ENCODE peak calls at places on chromosomes 3 and 15, in six cellular contexts. B is PC-9, D is left ventricle myocardium inferior, W is heart right ventricle, J is retinal pigment epithelial cell, P is AG09309. E is an unnamed sample.

GRCh38 chr3:147361671-147362420 is 44.5 kb downstream of the ZIC4 start:
- DNase-seq in B (no peak), D (no peak), W (no peak), J (no peak), P (no peak), E (no peak)

GRCh38 chr15:57489122-57489521 is 102.6 kb upstream of the MYZAP start:
- DNase-seq in B (no peak), D (no peak), W (no peak), J (no peak), P (no peak), E (no peak)

GRCh38 chr3:187889601-187890404 is 144.5 kb upstream of the BCL6 start:
- DNase-seq in B (no peak), D (no peak), W (no peak), J (no peak), P (no peak), E (no peak)

GRCh38 chr3:125107861-125108567 is 52.2 kb upstream of the HEG1 start:
- DNase-seq in B (peak; percentile 60), D (no peak), W (no peak), J (peak; percentile 88), P (peak; percentile 76), E (peak; percentile 63)

GRCh38 chr3:51269466-51269865 is 115.6 kb upstream of the MANF start:
- DNase-seq in B (no peak), D (no peak), W (no peak), J (no peak), P (peak; percentile 1), E (no peak)

GRCh38 chr3:107285197-107285596 is 92.0 kb upstream of the CCDC54 start:
- DNase-seq in B (no peak), D (no peak), W (no peak), J (no peak), P (no peak), E (no peak)

GRCh38 chr3:139306078-139306477 is 37.7 kb upstream of the MRPS22 start:
- DNase-seq in B (no peak), D (no peak), W (no peak), J (no peak), P (no peak), E (no peak)

GRCh38 chr3:183400352-183400751 is 28.1 kb downstream of the MCF2L2 start:
- DNase-seq in B (no peak), D (no peak), W (no peak), J (peak; percentile 77), P (no peak), E (no peak)

GRCh38 chr3:72593881-72594397 is 254.3 kb downstream of the SHQ1 start:
- DNase-seq in B (no peak), D (no peak), W (no peak), J (no peak), P (no peak), E (peak; percentile 4)

GRCh38 chr3:181292984-181293383 is 303.4 kb upstream of the DNAJC19 start:
- DNase-seq in B (no peak), D (no peak), W (no peak), J (peak; percentile 32), P (no peak), E (no peak)

GRCh38 chr3:44114142-44114541 is 127.5 kb upstream of the TOPAZ1 start:
- DNase-seq in B (no peak), D (peak; percentile 31), W (peak; percentile 17), J (no peak), P (no peak), E (no peak)

GRCh38 chr3:183192650-183193300 is 30.2 kb upstream of the LAMP3 start:
- DNase-seq in B (peak; percentile 57), D (no peak), W (no peak), J (no peak), P (no peak), E (no peak)

GRCh38 chr15:75620043-75620775 is 5.3 kb downstream of the SNUPN start:
- DNase-seq in B (no peak), D (peak; percentile 29), W (peak; percentile 50), J (no peak), P (no peak), E (no peak)

GRCh38 chr3:115537669-115538068 is 85.6 kb upstream of the GAP43 start:
- DNase-seq in B (no peak), D (no peak), W (no peak), J (no peak), P (no peak), E (no peak)

GRCh38 chr15:66848666-66849392 is 146.8 kb downstream of the SMAD6 start:
- DNase-seq in B (no peak), D (no peak), W (no peak), J (no peak), P (no peak), E (no peak)

GRCh38 chr15:69093127-69093526 is 67.3 kb upstream of the GLCE start:
- DNase-seq in B (peak; percentile 89), D (peak; percentile 29), W (peak; percentile 34), J (no peak), P (no peak), E (no peak)

GRCh38 chr3:190558796-190559195 is 44.9 kb downstream of the IL1RAP start:
- DNase-seq in B (no peak), D (no peak), W (no peak), J (no peak), P (no peak), E (no peak)
- H3K4me3 ChIP-seq in B (no peak overlapping the region), D (no peak overlapping the region), W (no peak overlapping the region), J (no peak overlapping the region), P (no peak overlapping the region), E (no peak overlapping the region)

GRCh38 chr3:175070946-175071345 is 211.8 kb downstream of the NAALADL2 start:
- DNase-seq in B (peak; percentile 84), D (no peak), W (no peak), J (no peak), P (no peak), E (no peak)

GRCh38 chr3:175059788-175060187 is 200.7 kb downstream of the NAALADL2 start:
- DNase-seq in B (no peak), D (no peak), W (no peak), J (no peak), P (no peak), E (no peak)

GRCh38 chr3:175066617-175067415 is 207.7 kb downstream of the NAALADL2 start:
- DNase-seq in B (no peak), D (no peak), W (no peak), J (no peak), P (no peak), E (no peak)

GRCh38 chr3:175068587-175068986 is 209.5 kb downstream of the NAALADL2 start:
- DNase-seq in B (no peak), D (no peak), W (no peak), J (no peak), P (no peak), E (no peak)

GRCh38 chr3:175065492-175065891 is 206.4 kb downstream of the NAALADL2 start:
- DNase-seq in B (no peak), D (no peak), W (no peak), J (no peak), P (no peak), E (no peak)
- TF ChIP-seq CTCF in B (no peak), D (no peak), W (no peak), J (no peak), P (no peak), E (no peak)

GRCh38 chr3:170982733-170983132 is 43.8 kb downstream of the SLC2A2 start:
- DNase-seq in B (no peak), D (no peak), W (no peak), J (no peak), P (no peak), E (no peak)
- H3K4me3 ChIP-seq in B (no peak overlapping the region), D (no peak overlapping the region), W (no peak overlapping the region), J (no peak overlapping the region), P (no peak overlapping the region), E (no peak overlapping the region)

GRCh38 chr15:45132844-45133560 is 3.2 kb downstream of the DUOX1 start:
- DNase-seq in B (no peak), D (no peak), W (no peak), J (no peak), P (no peak), E (no peak)

GRCh38 chr15:45133561-45133920 is 3.7 kb downstream of the DUOX1 start:
- DNase-seq in B (no peak), D (no peak), W (no peak), J (no peak), P (no peak), E (no peak)

GRCh38 chr15:45136378-45136764 is 6.6 kb downstream of the DUOX1 start:
- DNase-seq in B (no peak), D (no peak), W (no peak), J (no peak), P (no peak), E (no peak)

GRCh38 chr15:45134046-45134445 is 4.3 kb downstream of the DUOX1 start:
- DNase-seq in B (no peak), D (no peak), W (no peak), J (no peak), P (no peak), E (no peak)

DNA sequence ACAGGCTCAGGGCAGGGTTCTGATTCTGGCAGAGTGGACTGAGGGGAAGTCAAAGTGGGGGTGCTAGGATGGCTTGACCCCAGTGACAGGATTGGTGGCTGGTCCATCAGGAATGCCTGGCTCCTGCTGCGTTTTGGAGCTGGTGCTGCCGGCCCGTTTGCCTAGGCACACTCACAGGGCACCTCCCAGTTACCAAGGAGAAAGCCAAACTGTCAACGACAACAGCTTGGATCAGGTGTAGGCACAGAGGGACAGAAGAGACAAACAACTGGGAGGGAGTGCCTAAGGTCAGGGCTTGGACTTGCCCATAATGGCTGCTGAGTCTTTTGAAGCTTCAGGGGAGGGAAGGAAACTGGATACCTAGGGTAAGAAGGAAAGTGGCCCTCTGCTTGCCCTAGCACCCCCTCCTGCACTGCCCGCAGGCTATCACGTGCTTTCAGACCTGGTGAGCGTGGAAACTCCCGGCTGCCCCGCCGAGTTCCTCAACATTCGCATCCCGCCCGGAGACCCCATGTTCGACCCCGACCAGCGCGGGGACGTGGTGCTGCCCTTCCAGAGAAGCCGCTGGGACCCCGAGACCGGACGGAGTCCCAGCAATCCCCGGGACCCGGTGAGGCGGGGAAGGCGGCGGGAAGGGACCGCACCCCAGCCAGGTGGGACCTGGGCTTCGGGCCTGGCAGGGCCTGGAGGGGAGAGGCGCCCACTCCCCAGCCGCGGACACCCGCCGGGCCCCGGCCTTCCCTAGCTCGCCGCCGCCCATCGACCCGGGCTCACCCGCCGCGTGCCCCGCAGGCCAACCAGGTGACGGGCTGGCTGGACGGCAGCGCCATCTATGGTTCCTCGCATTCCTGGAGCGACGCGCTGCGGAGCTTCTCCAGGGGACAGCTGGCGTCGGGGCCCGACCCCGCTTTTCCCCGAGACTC is 5.1 kb downstream of the DUOX1 start:
- DNase-seq in B (no peak), D (no peak), W (no peak), J (no peak), P (no peak), E (no peak)
- TF ChIP-seq CTCF in B (no peak), D (peak; percentile 21), W (no peak), J (peak; percentile 26), P (no peak), E (no peak)

GRCh38 chr15:49741721-49742120 is 120.9 kb downstream of the DTWD1 start:
- DNase-seq in B (no peak), D (no peak), W (no peak), J (no peak), P (no peak), E (no peak)
- H3K4me3 ChIP-seq in B (no peak overlapping the region), D (no peak overlapping the region), W (no peak overlapping the region), J (no peak overlapping the region), P (no peak overlapping the region), E (no peak overlapping the region)

GRCh38 chr3:119428538-119428937 is 34.9 kb downstream of the TMEM39A start:
- DNase-seq in B (no peak), D (no peak), W (no peak), J (no peak), P (no peak), E (no peak)
- TF ChIP-seq CTCF in B (no peak), D (no peak), W (no peak), J (no peak), P (no peak), E (no peak)

E was measured in AG04449.